ENCODE peak calls at places on chromosomes 4 and X, in five cellular contexts. B is PC-3, W is IMR-90, J is cardiac muscle cell, Z is mammary epithelial cell. V is an unnamed sample.

GRCh38 chr4:26175016-26175786 is 145.6 kb upstream of the RBPJ start:
- DNase-seq in J (no peak), W (no peak), Z (no peak), B (no peak), V (no peak)

GRCh38 chr4:152680988-152681731 is 1.4 kb upstream of the TMEM154 start:
- DNase-seq in W (peak; percentile 59), Z (peak; percentile 98), B (peak; percentile 72), J (peak; percentile 46), V (no peak)

GRCh38 chr4:63728480-63729177 is 680.6 kb downstream of the TECRL start:
- DNase-seq in Z (no peak), J (no peak), B (no peak), W (no peak), V (no peak)

GRCh38 chrX:39613997-39614679 is 483.6 kb downstream of the BCOR start:
- DNase-seq in W (no peak), J (no peak), Z (peak; percentile 50), B (no peak), V (no peak)

GRCh38 chr4:57719451-57719850 is 609.3 kb upstream of the IGFBP7 start:
- DNase-seq in B (no peak), Z (no peak), J (no peak), W (no peak), V (no peak)

GRCh38 chr4:94140998-94141397 is 66.7 kb upstream of the SMARCAD1 start:
- DNase-seq in B (no peak), J (no peak), W (no peak), Z (no peak), V (no peak)

GRCh38 chr4:98261291-98262271 is at the start of gene RAP1GDS1:
- DNase-seq in B (peak; percentile 52), W (peak; percentile 71), Z (peak; percentile 71), J (peak; percentile 77), V (peak; percentile 86)

GRCh38 chr4:152281211-152281610 is 254.7 kb downstream of the FBXW7 start:
- DNase-seq in Z (no peak), B (no peak), J (no peak), W (no peak), V (no peak)

GRCh38 chr4:118280501-118281218 is 72.1 kb downstream of the PRSS12 start:
- DNase-seq in Z (peak; percentile 73), B (peak; percentile 60), J (peak; percentile 77), W (peak; percentile 85), V (peak; percentile 47)

GRCh38 chr4:86044593-86044985 is 315.3 kb downstream of the MAPK10 start:
- DNase-seq in J (no peak), B (no peak), Z (no peak), W (no peak), V (no peak)

GRCh38 chr4:1381944-1382541 is 24.2 kb downstream of the NKX1-1 start:
- DNase-seq in Z (no peak), B (no peak), W (no peak), J (no peak), V (no peak)

GRCh38 chrX:13469963-13470679 is 99.3 kb upstream of the EGFL6 start:
- DNase-seq in Z (peak; percentile 74), J (peak; percentile 23), W (peak; percentile 75), B (peak; percentile 58), V (no peak)

GRCh38 chr4:76028242-76028859 is 5.1 kb upstream of the CXCL10 start:
- DNase-seq in B (no peak), J (peak; percentile 46), W (peak; percentile 17), Z (peak; percentile 20), V (no peak)

GRCh38 chr4:85482000-85482738 is 7.2 kb downstream of the ARHGAP24 start:
- DNase-seq in B (no peak), W (no peak), Z (no peak), J (no peak), V (no peak)

GRCh38 chr4:72312032-72312650 is 256.9 kb downstream of the ADAMTS3 start:
- DNase-seq in B (peak; percentile 85), J (peak; percentile 95), W (peak; percentile 89), Z (peak; percentile 98), V (peak; percentile 49)

GRCh38 chr4:1743551-1743950 is 22.2 kb downstream of the TACC3 start:
- DNase-seq in B (no peak), Z (no peak), J (no peak), W (no peak), V (no peak)

GRCh38 chr4:179605196-179605595 is 2163.0 kb upstream of the AGA start:
- DNase-seq in B (peak; percentile 9), Z (no peak), W (peak; percentile 92), J (peak; percentile 2), V (no peak)

GRCh38 chr4:115190529-115190928 is 77.1 kb upstream of the NDST4 start:
- DNase-seq in W (no peak), J (no peak), B (no peak), Z (no peak), V (no peak)

GRCh38 chrX:39487166-39488006 is 610.4 kb downstream of the BCOR start:
- DNase-seq in Z (no peak), B (no peak), J (no peak), W (no peak), V (no peak)

GRCh38 chr4:58665649-58666048 is 1555.5 kb upstream of the IGFBP7 start:
- DNase-seq in Z (no peak), B (peak; percentile 12), J (no peak), W (no peak), V (no peak)

GRCh38 chr4:126338572-126338971 is 1023.8 kb downstream of the FAT4 start:
- DNase-seq in J (peak; percentile 1), B (no peak), W (no peak), Z (no peak), V (no peak)

DNA sequence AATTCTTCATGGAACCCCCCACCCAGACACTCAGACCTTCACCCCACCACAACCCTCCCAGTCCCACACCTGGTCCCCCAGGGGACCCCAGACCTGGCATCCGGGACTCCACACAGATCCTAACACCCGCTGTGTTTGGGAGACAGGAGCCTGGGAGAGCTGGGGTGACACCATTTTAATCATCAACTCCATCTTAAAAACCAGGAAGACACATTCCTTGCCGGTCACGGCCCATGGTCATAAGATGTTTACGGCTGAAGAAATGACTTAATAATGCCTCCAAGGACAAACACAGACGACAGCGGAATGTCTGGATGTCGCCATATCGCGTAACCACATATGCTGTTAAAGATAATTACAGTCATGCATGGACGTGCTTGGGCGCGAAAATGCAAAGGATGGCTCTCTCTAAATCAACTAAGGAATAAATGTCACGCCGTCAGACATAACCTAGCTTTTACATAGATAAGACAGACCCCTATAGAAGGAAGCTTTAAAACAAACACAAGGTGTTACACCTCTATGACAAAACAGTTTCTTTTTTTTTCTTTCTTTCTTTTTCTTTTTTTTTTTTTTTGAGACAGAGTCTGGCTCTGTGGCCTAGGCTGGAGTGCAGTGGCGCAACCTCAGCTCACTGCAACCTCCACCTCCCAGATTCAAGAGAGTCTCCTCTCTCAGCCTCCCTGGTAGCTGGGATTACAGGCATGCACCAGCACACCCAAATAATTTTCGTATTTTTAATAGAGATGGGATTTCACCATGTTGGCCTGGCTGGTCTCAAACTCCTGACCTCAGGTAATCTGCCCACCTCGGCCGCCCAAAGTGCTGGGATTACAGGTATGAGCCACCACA is 2.1 kb upstream of the DHRSX start:
- DNase-seq in Z (no peak), J (peak; percentile 44), W (peak; percentile 18), B (no peak), V (peak; percentile 84)
- H3K4me3 ChIP-seq in Z (no peak overlapping the region), J (no peak overlapping the region), W (no peak overlapping the region), B (no peak overlapping the region), V (no peak overlapping the region)

GRCh38 chrX:138771042-138771441 is 59.5 kb upstream of the FGF13 start:
- DNase-seq in W (no peak), B (no peak), Z (no peak), J (no peak), V (no peak)

GRCh38 chrX:138777230-138777629 is 65.7 kb upstream of the FGF13 start:
- DNase-seq in Z (no peak), B (peak; percentile 39), W (no peak), J (no peak), V (no peak)

GRCh38 chrX:138769918-138770317 is 58.4 kb upstream of the FGF13 start:
- DNase-seq in J (no peak), W (no peak), B (no peak), Z (no peak), V (no peak)

DNA sequence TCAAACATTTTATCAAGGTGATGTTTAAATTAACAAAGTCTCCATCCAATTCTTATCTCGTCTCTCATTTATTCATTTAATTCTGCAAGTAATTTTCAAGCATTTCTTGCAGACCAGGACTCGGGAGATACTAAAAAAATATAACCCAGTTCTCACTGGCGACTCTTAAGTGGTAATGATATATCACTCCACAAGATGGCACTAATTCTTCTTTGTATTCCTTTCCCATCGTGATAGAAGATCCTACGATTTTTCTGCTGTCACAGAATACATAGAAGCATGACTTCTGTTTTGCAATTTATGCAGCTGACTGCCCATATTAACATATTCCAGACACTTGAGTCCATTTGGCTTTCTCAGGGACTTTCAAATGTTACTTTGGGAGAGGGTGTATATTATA is 64.0 kb upstream of the FGF13 start:
- DNase-seq in B (peak; percentile 74), Z (peak; percentile 25), W (peak; percentile 21), J (peak; percentile 29), V (no peak)
- TF ChIP-seq CTCF in B (peak; percentile 67), Z (peak; percentile 37), W (peak; percentile 42), J (peak; percentile 28), V (no peak)

DNA sequence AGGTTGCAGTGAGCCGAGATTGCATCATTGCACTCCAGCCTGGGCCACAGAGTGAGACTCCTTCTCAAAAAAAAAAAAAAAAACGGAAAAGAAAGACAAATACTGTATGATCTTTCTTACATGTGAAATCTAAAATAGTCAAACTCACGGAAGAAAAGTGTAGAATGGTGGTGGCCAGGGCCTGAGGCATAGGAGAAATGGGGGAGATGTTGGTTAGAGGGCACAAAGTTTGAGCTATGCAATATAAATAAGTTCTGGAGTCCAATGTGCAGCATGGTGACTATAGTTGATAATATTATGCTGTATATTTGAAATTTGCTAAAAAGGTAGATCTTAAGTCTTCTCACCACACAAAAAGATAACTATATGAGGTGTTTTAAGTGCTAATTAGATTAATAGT is 1.3 kb upstream of the FGA start:
- DNase-seq in W (no peak), B (no peak), J (no peak), Z (no peak), V (no peak)
- H3K4me3 ChIP-seq in W (no peak overlapping the region), B (no peak overlapping the region), J (no peak overlapping the region), Z (no peak overlapping the region), V (no peak overlapping the region)

GRCh38 chrX:47144626-47145407 is at the start of the genes NDUFB11 and RBM10:
- DNase-seq in J (peak; percentile 97), B (peak; percentile 93), W (peak; percentile 93), Z (peak; percentile 91), V (peak; percentile 98)
- TF ChIP-seq CTCF in J (peak; percentile 55), B (peak; percentile 62), W (peak; percentile 66), Z (peak; percentile 37), V (peak; percentile 91)

GRCh38 chrX:49043987-49044281 is 777 bp upstream of the TFE3 start:
- DNase-seq in Z (no peak), B (no peak), W (no peak), J (no peak), V (no peak)
- H3K4me3 ChIP-seq in Z (no peak overlapping the region), B (peak overlapping the region; percentile 64), W (no peak overlapping the region), J (no peak overlapping the region), V (no peak overlapping the region)

GRCh38 chr4:184143770-184144564 is 73.7 kb downstream of the ENPP6 start:
- DNase-seq in Z (no peak), J (no peak), W (no peak), B (peak; percentile 7), V (peak; percentile 65)
- TF ChIP-seq CTCF in Z (no peak), J (no peak), W (no peak), B (peak; percentile 37), V (no peak)

V was measured in lower leg skin.